ENCODE peak calls at places on chromosomes 5 and 9, in eight cellular contexts. J is transverse colon, V is endothelial cell of umbilical vein, S is IMR-90, D is prostate gland, T is ovary, K is NB4, Y is stomach. U is an unnamed sample.

GRCh38 chr5:115214541-115214940 is 44.8 kb upstream of the TRIM36 start:
- DNase-seq in Y (no peak), K (no peak), S (peak), J (no peak), V (no peak), D (no peak), T (no peak), U (no peak)

GRCh38 chr9:135816179-135816970 is 91.0 kb downstream of the CAMSAP1 start:
- DNase-seq in T (no peak), Y (no peak), J (no peak), D (no peak), S (no peak), V (no peak), K (no peak), U (no peak)

GRCh38 chr9:4923141-4923540 is 61.9 kb upstream of the JAK2 start:
- DNase-seq in D (no peak), T (no peak), K (no peak), S (no peak), J (no peak), Y (no peak), V (no peak), U (no peak)

GRCh38 chr9:68953771-68954170 is 60.1 kb downstream of the PRKACG start:
- DNase-seq in T (no peak), V (no peak), S (no peak), Y (no peak), K (no peak), J (no peak), D (no peak), U (no peak)

GRCh38 chr9:71675129-71675856 is 93.0 kb downstream of the CEMIP2 start:
- DNase-seq in T (no peak), V (no peak), D (no peak), Y (no peak), J (peak), K (no peak), S (no peak), U (no peak)

GRCh38 chr9:118331622-118332045 is 627.4 kb downstream of the TLR4 start:
- DNase-seq in S (no peak), K (no peak), Y (no peak), J (no peak), D (no peak), T (no peak), V (no peak), U (peak)

GRCh38 chr5:176547811-176548210 is 1.3 kb upstream of the CDHR2 start:
- DNase-seq in J (peak), V (no peak), S (no peak), Y (peak), T (no peak), D (no peak), K (peak), U (no peak)

GRCh38 chr9:4366649-4367330 is 66.9 kb upstream of the GLIS3 start:
- DNase-seq in J (peak), T (no peak), V (peak), Y (peak), D (no peak), S (peak), K (peak), U (peak)

GRCh38 chr9:119441832-119442231 is 72.6 kb upstream of the BRINP1 start:
- DNase-seq in S (no peak), Y (no peak), T (no peak), D (no peak), V (no peak), K (no peak), J (no peak), U (no peak)

GRCh38 chr5:142937265-142937877 is 167.2 kb downstream of the ARHGAP26 start:
- DNase-seq in Y (no peak), T (no peak), J (no peak), K (no peak), D (no peak), V (no peak), S (no peak), U (no peak)

GRCh38 chr9:119868694-119869093 is 499.5 kb upstream of the BRINP1 start:
- DNase-seq in V (no peak), D (peak), T (no peak), K (no peak), S (no peak), Y (peak), J (peak), U (no peak)

GRCh38 chr9:71936066-71936465 is 24.6 kb downstream of the C9orf85 start:
- DNase-seq in K (no peak), J (no peak), V (no peak), D (no peak), T (no peak), Y (no peak), S (peak), U (no peak)

GRCh38 chr9:811101-811531 is 30.4 kb upstream of the DMRT1 start:
- DNase-seq in J (peak), K (no peak), D (peak), T (no peak), S (peak), V (no peak), Y (no peak), U (no peak)

GRCh38 chr5:159448-160172 is 31.7 kb upstream of the LRRC14B start:
- DNase-seq in D (no peak), K (no peak), S (peak), Y (peak), J (no peak), V (no peak), T (no peak), U (no peak)

GRCh38 chr9:77729177-77729576 is 81.1 kb upstream of the GNA14 start:
- DNase-seq in Y (no peak), T (no peak), S (no peak), K (no peak), J (no peak), D (no peak), V (no peak), U (no peak)

GRCh38 chr5:132459983-132460834 is 30.4 kb downstream of the IRF1 start:
- DNase-seq in V (no peak), Y (peak), J (peak), D (no peak), K (peak), T (no peak), S (no peak), U (no peak)

GRCh38 chr9:5622019-5622418 is 6.9 kb upstream of the RIC1 start:
- DNase-seq in D (no peak), Y (no peak), K (peak), S (peak), V (no peak), J (no peak), T (no peak), U (no peak)

GRCh38 chr9:98109052-98109451 is 10.0 kb downstream of the TRIM14 start:
- DNase-seq in K (no peak), D (no peak), S (no peak), V (no peak), Y (no peak), J (no peak), T (no peak), U (no peak)

GRCh38 chr5:112951124-112951702 is 25.4 kb upstream of the DCP2 start:
- DNase-seq in K (no peak), T (no peak), D (no peak), S (no peak), V (no peak), J (no peak), Y (no peak), U (no peak)

GRCh38 chr5:74851684-74852353 is 14.4 kb downstream of the FAM169A start:
- DNase-seq in J (no peak), Y (no peak), S (peak), K (no peak), T (no peak), V (no peak), D (no peak), U (no peak)

GRCh38 chr5:108730617-108731340 is 16.9 kb upstream of the FER start:
- DNase-seq in Y (no peak), K (peak), D (no peak), V (peak), S (peak), T (no peak), J (no peak), U (no peak)

GRCh38 chr5:77937015-77937908 is 161.1 kb upstream of the TBCA start:
- DNase-seq in T (no peak), K (peak), Y (no peak), J (no peak), V (no peak), S (no peak), D (no peak), U (no peak)

GRCh38 chr5:108543486-108543885 is 161.6 kb upstream of the FBXL17 start:
- DNase-seq in D (no peak), Y (no peak), K (no peak), V (no peak), T (no peak), S (no peak), J (no peak), U (no peak)

GRCh38 chr9:110891760-110892159 is 146.5 kb downstream of the LPAR1 start:
- DNase-seq in V (no peak), Y (no peak), T (no peak), D (no peak), K (no peak), S (peak), J (no peak), U (no peak)

GRCh38 chr5:57358796-57359592 is 123.6 kb downstream of the ACTBL2 start:
- DNase-seq in J (no peak), S (no peak), Y (no peak), K (no peak), V (no peak), T (no peak), D (no peak), U (no peak)

GRCh38 chr9:1460143-1460769 is 410.1 kb downstream of the DMRT2 start:
- DNase-seq in D (no peak), Y (no peak), V (no peak), T (no peak), K (peak), J (peak), S (no peak), U (no peak)

GRCh38 chr5:156367602-156368001 is 40.6 kb downstream of the SGCD start:
- DNase-seq in V (no peak), D (no peak), T (no peak), J (no peak), S (peak), K (peak), Y (no peak), U (no peak)

GRCh38 chr5:40828021-40828631 is 6.9 kb downstream of the RPL37 start:
- DNase-seq in V (no peak), T (no peak), K (no peak), S (no peak), D (no peak), J (no peak), Y (no peak), U (no peak)

GRCh38 chr5:40826778-40827478 is 8.1 kb downstream of the RPL37 start:
- DNase-seq in T (no peak), S (no peak), K (no peak), Y (no peak), J (no peak), V (no peak), D (no peak), U (no peak)

GRCh38 chr5:40829748-40830305 is 5.2 kb downstream of the RPL37 start:
- DNase-seq in K (no peak), V (no peak), Y (no peak), S (no peak), J (no peak), T (no peak), D (no peak), U (no peak)

GRCh38 chr5:40827479-40827977 is 7.5 kb downstream of the RPL37 start:
- DNase-seq in J (no peak), S (no peak), V (no peak), T (no peak), D (no peak), K (no peak), Y (no peak), U (no peak)

DNA sequence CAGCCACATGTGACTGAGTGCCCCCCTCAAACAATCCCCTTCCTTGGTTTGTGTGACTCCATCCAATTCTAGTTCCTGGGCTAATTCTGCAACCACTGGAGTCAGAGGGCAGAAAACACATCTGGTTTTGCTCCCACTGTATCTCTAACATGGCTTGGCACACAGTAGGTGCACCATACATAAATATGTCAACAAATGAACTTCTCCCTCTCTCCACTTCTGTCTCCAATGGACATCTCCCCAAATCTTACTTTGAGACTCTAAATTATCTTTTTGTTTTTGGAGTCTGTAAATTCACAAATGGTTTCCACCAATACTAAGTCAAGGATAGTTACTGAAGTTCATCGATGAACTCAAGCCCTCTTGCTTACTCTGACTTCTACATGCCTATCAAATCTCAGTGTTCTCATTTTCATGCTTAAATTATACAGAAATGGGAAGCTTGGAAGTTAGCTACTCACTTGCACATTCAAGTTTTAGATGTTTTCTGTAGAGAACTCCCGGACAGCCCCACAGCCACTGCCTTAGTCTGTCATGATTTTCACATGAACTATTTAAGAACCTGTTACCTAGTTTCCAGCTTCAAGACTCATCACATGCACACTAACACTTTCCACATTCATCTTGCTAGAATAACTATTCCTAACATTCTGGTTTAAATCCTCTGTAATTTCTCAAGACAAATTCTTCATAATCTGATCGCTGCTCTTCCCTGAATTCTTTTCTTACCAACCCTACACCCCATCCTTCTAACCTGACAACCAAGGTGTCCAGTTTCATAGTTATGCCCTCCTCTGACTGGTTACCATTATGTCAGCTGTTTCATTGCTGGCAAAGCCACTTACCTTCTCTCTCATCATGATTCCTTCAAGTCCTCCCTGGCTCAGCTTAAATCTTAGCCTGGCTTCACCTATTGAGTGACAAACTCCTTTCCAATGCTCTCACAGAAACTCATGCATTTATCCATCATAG is 6.0 kb downstream of the RPL37 start:
- DNase-seq in J (no peak), Y (no peak), D (no peak), T (no peak), K (no peak), V (no peak), S (no peak), U (no peak)
- TF ChIP-seq POLR2A in J (no peak), Y (no peak), D (no peak), T (no peak), K (peak), V (no peak), S (peak), U (no peak)

GRCh38 chr5:41903892-41904799 is at the start of gene RIMOC1:
- DNase-seq in V (peak), T (peak), D (peak), Y (peak), S (peak), J (peak), K (peak), U (peak)
- TF ChIP-seq POLR2A in V (peak), T (peak), D (peak), Y (peak), S (peak), J (peak), K (peak), U (peak)

GRCh38 chr5:14486486-14486885 is 95.1 kb upstream of the OTULINL start:
- DNase-seq in K (no peak), Y (no peak), D (no peak), J (no peak), S (peak), T (no peak), V (no peak), U (no peak)

GRCh38 chr5:14488697-14489096 is 92.9 kb upstream of the OTULINL start:
- DNase-seq in Y (no peak), T (no peak), K (no peak), J (no peak), V (no peak), D (no peak), S (no peak), U (no peak)

GRCh38 chr5:14489643-14490042 is 91.9 kb upstream of the OTULINL start:
- DNase-seq in K (no peak), S (no peak), J (no peak), T (no peak), D (peak), V (no peak), Y (no peak), U (no peak)

GRCh38 chr5:14487101-14487895 is 94.3 kb upstream of the OTULINL start:
- DNase-seq in T (no peak), S (no peak), J (no peak), D (no peak), K (no peak), Y (no peak), V (no peak), U (no peak)

GRCh38 chr5:14487896-14488570 is 93.6 kb upstream of the OTULINL start:
- DNase-seq in D (no peak), J (no peak), S (no peak), T (no peak), Y (no peak), V (no peak), K (no peak), U (no peak)
- TF ChIP-seq POLR2A in D (no peak), J (no peak), S (no peak), T (no peak), Y (no peak), V (no peak), K (no peak), U (no peak)

DNA sequence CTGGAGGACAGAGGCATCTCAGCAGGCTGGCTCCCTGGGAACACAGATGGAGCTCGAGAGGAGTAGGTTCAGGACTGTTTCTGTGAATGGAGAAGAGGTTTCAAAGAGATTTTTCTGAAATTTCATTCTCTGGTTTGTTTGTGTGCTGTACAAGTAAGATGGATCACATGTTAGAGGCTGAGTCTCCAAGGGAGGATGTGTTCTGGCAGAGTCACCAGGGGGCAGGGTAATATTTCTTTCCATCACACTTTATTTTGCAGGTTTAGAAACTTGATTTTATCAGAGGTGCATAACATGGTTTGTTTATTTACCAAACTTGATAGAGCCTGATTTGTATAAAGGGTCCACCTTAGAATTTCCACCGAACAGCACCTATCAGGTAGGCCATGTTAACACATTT is 69.2 kb upstream of the ARL15 start:
- DNase-seq in S (no peak), K (no peak), D (no peak), J (no peak), Y (no peak), V (no peak), T (no peak), U (no peak)
- TF ChIP-seq POLR2A in S (no peak), K (no peak), D (no peak), J (no peak), Y (no peak), V (no peak), T (no peak), U (no peak)

U was measured in H54.